ENCODE peak calls at places on chromosomes 3 and 15, in six cellular contexts. Z is breast epithelium, H is GM12891, O is suprapubic skin, Q is H1, M is stomach. S is an unnamed sample.

GRCh38 chr3:148820885-148821284 is 6.7 kb upstream of the CPB1 start:
- DNase-seq in O (no peak), M (no peak), H (no peak), Q (no peak), Z (no peak), S (no peak)

GRCh38 chr3:120399372-120399771 is 50.2 kb upstream of the LRRC58 start:
- DNase-seq in M (no peak), H (no peak), Z (no peak), O (no peak), Q (no peak), S (no peak)

GRCh38 chr15:98077186-98077585 is 116.7 kb downstream of the ARRDC4 start:
- DNase-seq in Z (no peak), Q (no peak), M (no peak), H (no peak), O (no peak), S (no peak)

GRCh38 chr3:125072310-125072709 is 16.5 kb upstream of the HEG1 start:
- DNase-seq in Z (no peak), M (no peak), Q (no peak), O (no peak), H (no peak), S (no peak)

GRCh38 chr15:64046347-64047153 is at the start of gene DAPK2:
- DNase-seq in M (peak), O (peak), Z (no peak), H (peak), Q (peak), S (peak)

GRCh38 chr3:133384331-133385027 is 15.4 kb upstream of the BFSP2 start:
- DNase-seq in Z (peak), M (peak), H (peak), O (no peak), Q (peak), S (peak)

GRCh38 chr3:169966951-169967915 is 626 bp downstream of the SEC62 start:
- DNase-seq in O (peak), M (peak), Z (peak), H (no peak), Q (no peak), S (peak)

GRCh38 chr15:52040167-52040900 is 21.3 kb downstream of the MAPK6 start:
- DNase-seq in H (no peak), M (peak), Q (no peak), Z (no peak), O (no peak), S (no peak)

GRCh38 chr3:23981955-23982354 is 36.9 kb downstream of the NR1D2 start:
- DNase-seq in Q (peak), O (no peak), Z (no peak), M (no peak), H (no peak), S (no peak)

GRCh38 chr15:58448331-58448730 is 16.5 kb downstream of the LIPC start:
- DNase-seq in O (peak), Z (no peak), M (no peak), Q (no peak), H (no peak), S (no peak)

GRCh38 chr15:42404461-42405235 is 45.3 kb downstream of the CAPN3 start:
- DNase-seq in H (no peak), Z (no peak), O (peak), Q (no peak), M (no peak), S (no peak)

GRCh38 chr15:36117394-36117793 is 462.0 kb upstream of the CDIN1 start:
- DNase-seq in M (no peak), H (no peak), Z (no peak), Q (no peak), O (no peak), S (no peak)

GRCh38 chr3:194570898-194571297 is 62.3 kb downstream of the TMEM44 start:
- DNase-seq in O (no peak), M (no peak), Z (no peak), H (no peak), Q (no peak), S (no peak)

GRCh38 chr3:44114142-44114541 is 127.5 kb upstream of the TOPAZ1 start:
- DNase-seq in Z (no peak), Q (peak), H (peak), M (peak), O (no peak), S (peak)

GRCh38 chr3:188448813-188449212 is 294.9 kb downstream of the LPP start:
- DNase-seq in M (no peak), H (no peak), O (no peak), Q (no peak), Z (no peak), S (no peak)

DNA sequence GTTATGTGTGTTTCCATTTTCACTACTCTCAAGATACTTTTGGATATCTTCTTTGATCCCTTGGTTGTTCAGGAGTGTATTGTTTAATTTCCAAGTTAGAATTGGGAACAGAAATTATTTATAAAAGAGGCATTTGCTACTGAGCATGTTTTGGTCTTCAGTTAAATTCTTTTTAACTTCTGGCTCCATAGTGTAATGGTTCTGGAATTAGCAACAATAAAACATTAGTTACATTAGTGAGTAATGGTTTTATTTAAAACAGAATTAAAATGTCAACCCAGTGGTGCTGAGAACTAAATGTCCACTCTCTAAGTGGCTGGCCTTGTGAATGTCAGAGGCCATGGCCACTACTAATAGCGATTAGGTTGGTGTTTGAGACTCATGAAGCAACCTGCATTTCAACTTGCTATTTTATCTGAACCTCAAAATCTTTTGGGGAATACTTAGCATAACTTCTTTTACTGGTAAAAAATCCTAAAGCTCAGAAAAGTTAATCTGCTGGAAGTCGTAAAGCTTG is 19.5 kb upstream of the MASP1 start:
- DNase-seq in Z (no peak), Q (no peak), H (no peak), O (no peak), M (no peak), S (no peak)
- TF ChIP-seq POLR2AphosphoS5 in Z (no peak), Q (no peak), H (no peak), O (no peak), M (no peak), S (no peak)

GRCh38 chr3:32046102-32046501 is 60.3 kb upstream of the GPD1L start:
- DNase-seq in M (no peak), Q (no peak), Z (no peak), O (no peak), H (no peak), S (no peak)

GRCh38 chr3:32041316-32041715 is 59.8 kb downstream of the ZNF860 start:
- DNase-seq in H (no peak), Q (no peak), Z (no peak), M (no peak), O (no peak), S (no peak)

GRCh38 chr3:32048487-32049174 is 57.8 kb upstream of the GPD1L start:
- DNase-seq in O (no peak), M (no peak), Z (no peak), Q (no peak), H (no peak), S (no peak)

GRCh38 chr3:32045091-32045964 is 61.1 kb upstream of the GPD1L start:
- DNase-seq in M (peak), Z (no peak), O (no peak), H (no peak), Q (no peak), S (no peak)
- TF ChIP-seq POLR2AphosphoS5 in M (peak), Z (no peak), O (no peak), H (no peak), Q (no peak), S (no peak)

DNA sequence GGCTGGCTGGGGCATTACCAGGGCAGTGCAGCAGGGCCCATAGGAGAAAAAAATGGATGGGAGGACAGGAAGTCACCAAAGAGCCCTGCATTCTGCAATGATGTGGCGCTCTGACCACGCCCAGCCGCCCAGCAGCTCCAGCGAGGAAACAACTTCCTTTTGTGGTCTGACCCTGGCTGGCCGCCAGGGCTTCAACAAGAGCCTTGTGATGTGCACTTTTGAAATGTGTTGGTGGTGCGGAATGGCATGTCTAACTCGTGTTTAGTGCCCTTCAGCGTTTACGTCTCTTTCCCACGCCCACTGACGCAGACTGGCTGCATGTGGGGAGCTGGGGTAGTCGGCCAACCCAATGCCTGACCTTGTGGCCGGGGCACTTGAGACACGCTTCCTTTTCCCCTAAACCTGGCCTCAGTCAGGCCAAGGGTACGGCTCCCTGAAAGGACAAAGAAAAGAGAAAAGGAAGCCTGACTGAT is 81.9 kb upstream of the CTNNB1 start:
- DNase-seq in Z (peak), M (peak), Q (no peak), O (peak), H (peak), S (peak)
- TF ChIP-seq POLR2AphosphoS5 in Z (peak), M (peak), Q (no peak), O (no peak), H (no peak), S (no peak)

GRCh38 chr15:89630260-89630659 is 25.0 kb downstream of the KIF7 start:
- DNase-seq in H (no peak), Z (no peak), Q (no peak), O (no peak), M (peak), S (no peak)
- TF ChIP-seq POLR2AphosphoS5 in H (no peak), Z (no peak), Q (peak), O (no peak), M (no peak), S (no peak)

GRCh38 chr3:42194943-42195510 is 71.0 kb downstream of the CCK start:
- DNase-seq in Q (no peak), Z (no peak), M (no peak), O (no peak), H (no peak), S (no peak)
- TF ChIP-seq POLR2AphosphoS5 in Q (no peak), Z (no peak), M (no peak), O (no peak), H (no peak), S (no peak)

GRCh38 chr3:58617338-58617761 is 40.2 kb upstream of the FAM107A start:
- DNase-seq in Q (no peak), H (no peak), Z (peak), O (no peak), M (peak), S (no peak)
- TF ChIP-seq POLR2AphosphoS5 in Q (no peak), H (no peak), Z (no peak), O (no peak), M (no peak), S (no peak)

GRCh38 chr15:76198456-76199105 is 112.7 kb downstream of the ETFA start:
- DNase-seq in O (peak), M (no peak), Q (no peak), H (no peak), Z (peak), S (no peak)

GRCh38 chr15:76200083-76200465 is 111.2 kb downstream of the ETFA start:
- DNase-seq in H (no peak), M (no peak), O (peak), Z (peak), Q (no peak), S (no peak)

GRCh38 chr15:76200641-76201105 is 110.6 kb downstream of the ETFA start:
- DNase-seq in Q (no peak), Z (peak), M (peak), O (peak), H (no peak), S (no peak)

GRCh38 chr15:76197703-76198455 is 113.4 kb downstream of the ETFA start:
- DNase-seq in O (peak), H (no peak), M (peak), Z (peak), Q (no peak), S (no peak)

DNA sequence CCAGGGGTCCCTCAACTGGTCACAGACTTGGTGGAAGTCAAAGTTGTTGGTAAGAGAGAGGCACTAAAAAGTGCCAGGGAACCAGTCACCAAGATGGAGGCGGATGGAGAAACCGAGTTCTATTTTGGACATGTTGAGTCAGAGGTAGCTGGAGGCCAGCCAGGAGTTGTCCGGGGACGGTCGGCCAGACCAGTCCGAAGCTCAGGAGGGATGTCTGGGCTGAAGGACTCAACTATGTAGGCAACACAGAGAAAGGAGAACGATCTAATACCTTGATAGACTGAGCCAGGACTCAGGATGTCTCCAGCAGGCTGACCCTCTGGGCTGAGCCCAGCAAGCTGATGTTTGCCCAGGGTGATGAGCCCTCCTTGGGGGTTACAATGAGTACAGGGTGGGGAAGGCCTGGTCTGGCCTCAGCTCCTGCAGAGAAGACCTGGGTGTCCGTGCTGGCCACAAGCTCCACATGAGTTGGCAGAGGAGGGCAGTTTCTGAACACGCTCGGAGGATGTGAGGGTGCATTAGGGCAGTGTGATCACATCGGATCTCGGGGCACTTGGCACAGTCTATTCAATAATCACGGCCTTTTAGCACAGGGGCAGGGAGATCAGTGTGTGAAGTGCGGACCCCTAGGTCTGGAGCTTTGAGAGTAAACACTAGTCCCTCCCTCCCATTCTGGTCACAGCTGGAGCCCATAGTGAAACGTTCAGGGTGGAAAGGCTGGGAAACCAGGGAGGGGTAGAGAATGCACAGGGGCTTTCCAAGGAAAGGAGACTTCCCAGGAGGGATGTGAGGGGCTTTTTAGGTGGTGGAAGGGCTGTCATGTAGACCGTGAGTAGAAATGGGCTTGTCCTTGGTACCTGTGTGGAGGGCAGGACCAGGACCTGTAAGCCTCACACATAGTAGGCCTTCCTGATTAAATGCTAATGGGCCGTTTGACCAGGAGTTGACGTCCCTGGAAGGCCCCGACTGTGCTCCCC is 111.9 kb downstream of the ETFA start:
- DNase-seq in M (no peak), Z (peak), Q (no peak), H (no peak), O (peak), S (no peak)
- TF ChIP-seq POLR2AphosphoS5 in M (no peak), Z (no peak), Q (no peak), H (no peak), O (no peak), S (no peak)

DNA sequence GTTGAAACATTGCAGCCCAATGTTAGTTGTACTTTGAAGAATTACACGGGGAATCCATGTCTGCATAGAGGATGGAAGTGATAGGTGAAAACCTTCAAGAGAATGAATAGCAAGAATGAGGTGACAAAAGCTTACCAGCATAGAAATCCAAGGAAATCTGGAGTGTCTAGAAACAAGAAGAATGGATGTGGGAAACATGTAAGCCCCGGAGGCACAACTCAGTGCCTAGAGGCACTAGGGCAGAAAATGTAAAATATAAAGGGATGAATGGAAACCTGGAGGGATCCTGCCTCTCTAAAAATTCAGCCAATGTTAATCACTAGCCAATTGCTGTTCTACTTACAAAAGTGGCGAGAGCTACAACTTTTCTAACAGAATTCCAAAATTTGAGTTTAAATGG is 619.0 kb downstream of the TBL1XR1 start:
- DNase-seq in O (no peak), H (no peak), M (no peak), Z (no peak), Q (no peak), S (no peak)
- TF ChIP-seq POLR2AphosphoS5 in O (no peak), H (no peak), M (no peak), Z (no peak), Q (no peak), S (no peak)

GRCh38 chr15:40933520-40933904 is 4.4 kb downstream of the DLL4 start:
- DNase-seq in Z (no peak), O (no peak), Q (no peak), H (no peak), M (no peak), S (no peak)

GRCh38 chr15:40931300-40932142 is 2.4 kb downstream of the DLL4 start:
- DNase-seq in O (no peak), H (no peak), Z (no peak), M (no peak), Q (no peak), S (no peak)

GRCh38 chr15:40932146-40932545 is 3.0 kb downstream of the DLL4 start:
- DNase-seq in H (no peak), O (no peak), Q (no peak), M (no peak), Z (no peak), S (no peak)

GRCh38 chr15:40934457-40934856 is 5.3 kb downstream of the DLL4 start:
- DNase-seq in O (no peak), Q (no peak), M (no peak), H (no peak), Z (no peak), S (no peak)

GRCh38 chr15:40932625-40933519 is 3.7 kb downstream of the DLL4 start:
- DNase-seq in H (no peak), O (no peak), Q (no peak), Z (no peak), M (no peak), S (no peak)
- TF ChIP-seq POLR2AphosphoS5 in H (no peak), O (no peak), Q (no peak), Z (no peak), M (no peak), S (no peak)

GRCh38 chr3:97698691-97699090 is 65.9 kb upstream of the ARL6 start:
- DNase-seq in M (no peak), O (no peak), H (no peak), Q (no peak), Z (no peak), S (no peak)
- TF ChIP-seq POLR2AphosphoS5 in M (no peak), O (no peak), H (no peak), Q (no peak), Z (no peak), S (no peak)